ENCODE peak calls at places on chromosomes 1 and 21, in six cellular contexts. M is H9, R is mesenchymal stem cell, X is IMR-90, N is H1, K is trophoblast cell. T is an unnamed sample.

GRCh38 chr1:39898648-39899603 is 2.8 kb downstream of the MYCL start:
- DNase-seq in K (peak), R (peak), N (peak), M (peak), X (peak), T (peak)

GRCh38 chr21:44397431-44398031 is 44.1 kb downstream of the TRPM2 start:
- DNase-seq in X (no peak), M (peak), K (no peak), R (no peak), N (no peak), T (no peak)

GRCh38 chr1:240242601-240243144 is 151.0 kb downstream of the FMN2 start:
- DNase-seq in K (no peak), X (peak), N (no peak), R (peak), M (no peak), T (no peak)

GRCh38 chr1:23442751-23443150 is 18.2 kb upstream of the TCEA3 start:
- DNase-seq in N (no peak), R (no peak), X (no peak), M (no peak), K (no peak), T (no peak)

GRCh38 chr1:27504588-27505419 is 14.8 kb upstream of the WASF2 start:
- DNase-seq in R (peak), M (peak), K (peak), N (peak), X (peak), T (no peak)

GRCh38 chr1:164779376-164779775 is 220.4 kb downstream of the PBX1 start:
- DNase-seq in R (no peak), X (no peak), K (no peak), M (no peak), N (no peak), T (no peak)

GRCh38 chr1:153882296-153882912 is 40.4 kb downstream of the GATAD2B start:
- DNase-seq in M (no peak), N (no peak), K (no peak), R (no peak), X (peak), T (no peak)

GRCh38 chr1:36475910-36476604 is 6.7 kb downstream of the CSF3R start:
- DNase-seq in M (no peak), R (no peak), N (no peak), X (no peak), K (no peak), T (no peak)

GRCh38 chr1:232084584-232085223 is 458.1 kb downstream of the DISC1 start:
- DNase-seq in N (peak), R (peak), K (no peak), X (peak), M (peak), T (peak)

GRCh38 chr1:109926662-109927300 is 16.1 kb downstream of the CSF1 start:
- DNase-seq in R (peak), K (peak), N (no peak), M (peak), X (peak), T (no peak)

GRCh38 chr1:159831696-159832225 is 5.1 kb downstream of the SLAMF8 start:
- DNase-seq in K (no peak), N (no peak), X (no peak), R (no peak), M (no peak), T (no peak)

GRCh38 chr1:112319371-112320034 is 76.5 kb upstream of the CTTNBP2NL start:
- DNase-seq in X (no peak), N (no peak), R (no peak), M (no peak), K (no peak), T (no peak)

GRCh38 chr1:218346391-218347204 is 1.5 kb downstream of the TGFB2 start:
- DNase-seq in M (peak), N (no peak), K (peak), R (peak), X (peak), T (no peak)

GRCh38 chr1:53257454-53258081 is 19.2 kb upstream of the MAGOH start:
- DNase-seq in R (no peak), M (no peak), X (peak), N (no peak), K (peak), T (no peak)

GRCh38 chr1:87117761-87118160 is 203.3 kb downstream of the HS2ST1 start:
- DNase-seq in K (no peak), R (no peak), M (no peak), N (no peak), X (peak), T (no peak)
- H3K14ac ChIP-seq in K (no peak), R (no peak), M (no peak), N (no peak), X (no peak), T (no peak)

DNA sequence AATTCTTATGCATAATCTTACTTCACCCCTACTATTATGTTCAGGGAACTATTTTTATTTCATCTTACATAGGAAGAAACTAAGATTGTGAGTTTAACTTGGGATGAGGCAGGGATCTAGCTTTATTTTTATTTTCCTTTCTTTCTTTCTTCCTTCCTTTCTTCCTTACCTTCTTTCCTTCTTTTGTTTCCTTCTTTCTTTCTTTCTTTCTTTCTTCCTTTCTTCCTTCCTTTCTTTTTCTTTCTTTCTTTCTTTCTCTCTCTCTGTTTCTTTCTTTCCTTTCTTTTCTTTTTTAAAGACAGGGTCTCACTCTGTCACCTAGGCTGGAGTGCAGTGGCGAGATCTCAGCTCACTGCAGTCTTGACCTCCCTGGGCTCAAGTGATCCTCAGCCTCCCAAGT is 28.9 kb downstream of the NEK2 start:
- DNase-seq in K (no peak), R (no peak), X (no peak), N (no peak), M (no peak), T (no peak)
- H4K8ac ChIP-seq in K (no peak), R (no peak), X (no peak), N (no peak), M (no peak), T (no peak)

GRCh38 chr1:15129944-15130343 is 23.6 kb upstream of the TMEM51 start:
- DNase-seq in K (no peak), N (no peak), M (no peak), R (no peak), X (no peak), T (no peak)
- H3K14ac ChIP-seq in K (no peak), N (no peak), M (no peak), R (no peak), X (no peak), T (no peak)

DNA sequence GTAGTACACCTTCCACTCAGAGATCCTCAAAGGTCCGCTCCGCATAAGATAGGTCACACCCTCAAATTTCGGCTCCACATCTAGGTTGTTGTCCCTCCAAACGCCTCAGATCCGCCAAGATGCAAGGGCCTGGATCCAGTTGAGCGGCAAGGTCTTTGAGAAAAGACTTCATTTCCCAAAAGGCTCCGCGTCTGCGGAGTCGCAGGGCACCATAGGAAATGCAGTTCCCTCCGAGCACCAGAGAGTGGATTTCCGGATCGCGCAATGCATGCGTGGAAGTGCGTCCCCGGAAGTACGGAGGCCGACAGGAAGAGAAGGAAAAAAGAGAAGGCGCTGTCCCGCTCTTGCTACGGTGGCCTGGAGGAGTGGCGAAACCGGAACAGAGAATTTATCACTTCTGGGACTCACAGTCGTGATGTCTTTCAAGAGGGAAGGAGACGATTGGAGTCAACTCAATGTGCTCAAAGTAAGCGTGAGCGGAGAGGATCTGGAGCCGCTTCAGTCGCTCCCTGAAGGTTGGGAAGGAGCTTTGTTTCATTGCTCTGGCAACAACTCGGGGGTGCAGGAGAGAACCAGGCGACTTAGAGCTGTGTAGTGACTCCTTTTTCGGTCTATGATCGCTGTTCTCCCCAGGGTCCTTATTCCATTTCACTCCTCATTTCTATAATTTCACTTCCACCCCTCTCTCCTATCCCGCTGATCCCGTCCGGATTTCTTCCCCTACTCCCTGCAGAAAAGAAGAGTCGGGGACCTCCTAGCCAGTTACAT is at the start of the genes LYSMD1 and SCNM1:
- DNase-seq in M (peak), K (peak), N (peak), X (peak), R (peak), T (peak)
- H4K8ac ChIP-seq in M (no peak), K (peak), N (peak), X (peak), R (peak), T (peak)

GRCh38 chr1:201882665-201883132 is 6.0 kb upstream of the SHISA4 start:
- DNase-seq in N (no peak), M (no peak), K (peak), R (peak), X (peak), T (no peak)

GRCh38 chr1:201885531-201886075 is 3.1 kb upstream of the SHISA4 start:
- DNase-seq in N (no peak), R (peak), M (no peak), K (peak), X (peak), T (no peak)

GRCh38 chr1:201883266-201883665 is 5.4 kb upstream of the SHISA4 start:
- DNase-seq in X (no peak), K (no peak), N (no peak), R (no peak), M (no peak), T (no peak)

GRCh38 chr1:201883786-201884185 is 4.9 kb upstream of the SHISA4 start:
- DNase-seq in M (no peak), K (peak), N (no peak), R (peak), X (peak), T (no peak)

DNA sequence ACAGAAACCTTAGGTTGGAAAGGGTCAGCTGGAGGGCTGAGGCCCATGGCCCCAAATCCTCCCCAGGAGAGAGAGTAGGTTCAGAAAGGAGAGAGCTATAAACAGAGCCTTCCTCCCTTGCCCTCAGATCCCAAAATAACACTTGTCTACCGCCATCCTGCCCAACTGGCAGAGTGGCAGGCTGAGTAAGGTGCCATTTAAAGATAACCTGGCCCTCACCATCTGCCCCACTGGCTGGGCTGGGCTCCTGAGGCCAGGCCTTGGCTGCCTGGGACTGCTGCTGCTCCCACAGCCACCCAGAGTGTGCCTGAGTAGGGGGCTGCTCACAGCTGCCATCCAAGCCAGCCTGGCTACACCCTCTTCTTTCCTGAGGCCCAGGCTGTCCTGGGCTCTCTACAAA is 4.2 kb upstream of the SHISA4 start:
- DNase-seq in X (no peak), R (no peak), N (no peak), K (no peak), M (no peak), T (no peak)
- H3K14ac ChIP-seq in X (peak), R (no peak), N (no peak), K (peak), M (no peak), T (no peak)

GRCh38 chr21:45428534-45428933 is 23.6 kb downstream of the COL18A1 start:
- DNase-seq in N (no peak), M (no peak), R (no peak), X (no peak), K (no peak), T (no peak)
- H4K8ac ChIP-seq in N (no peak), M (no peak), R (no peak), X (no peak), K (peak), T (no peak)

GRCh38 chr1:96028071-96028470 is 693.5 kb upstream of the PTBP2 start:
- DNase-seq in M (no peak), X (no peak), N (no peak), R (no peak), K (no peak), T (no peak)
- H3K14ac ChIP-seq in M (no peak), X (no peak), N (no peak), R (no peak), K (no peak), T (no peak)

DNA sequence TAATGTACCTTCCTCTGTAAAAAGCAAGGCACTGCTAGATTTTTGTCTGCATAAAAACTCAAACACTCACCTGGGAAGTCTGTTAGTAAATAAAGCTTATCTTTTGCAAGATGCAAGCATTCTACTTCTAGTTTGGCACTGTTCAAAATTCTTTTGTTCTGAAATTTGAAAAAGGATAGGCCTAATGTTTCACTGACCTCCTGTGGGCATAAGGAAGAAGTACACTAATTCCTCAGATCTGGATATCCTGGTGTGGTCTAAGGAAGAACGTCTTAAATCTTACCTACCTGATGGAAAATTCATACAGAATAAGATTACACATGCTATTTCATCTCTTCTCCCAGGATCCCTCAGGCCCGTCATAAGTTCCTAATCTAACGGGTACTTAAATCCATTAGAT is 93.5 kb upstream of the CAMK1G start:
- DNase-seq in R (peak), N (no peak), X (peak), M (no peak), K (no peak), T (no peak)
- H4K8ac ChIP-seq in R (no peak), N (no peak), X (no peak), M (no peak), K (no peak), T (no peak)

T was measured in neuronal stem cell.